ENCODE peak calls at places on chromosomes 4 and X, in ten cellular contexts. K is nephron progenitor cell, Q is AG09309, Y is upper lobe of right lung, S is breast epithelium, P is ovary, A is HL-60, D is GM10248, Z is dorsolateral prefrontal cortex, J is choroid plexus epithelial cell. W is an unnamed sample.

GRCh38 chr4:53313510-53313909 is 52.4 kb downstream of the SCFD2 start:
- DNase-seq in K (no peak), Q (no peak), Y (no peak), S (no peak), P (no peak), A (no peak), D (no peak), Z (no peak), J (peak; percentile 77), W (no peak)

GRCh38 chrX:129318375-129318774 is 204.9 kb downstream of the SMARCA1 start:
- DNase-seq in K (no peak), Q (peak; percentile 3), Y (no peak), S (no peak), P (no peak), A (no peak), D (no peak), Z (no peak), J (peak; percentile 43), W (peak; percentile 1)

GRCh38 chr4:100511906-100512305 is 5.9 kb downstream of the EMCN start:
- DNase-seq in K (no peak), Q (no peak), Y (no peak), S (no peak), P (no peak), A (no peak), D (no peak), Z (no peak), J (no peak), W (no peak)

GRCh38 chr4:66974665-66975064 is 570.6 kb downstream of the CENPC start:
- DNase-seq in K (no peak), Q (no peak), Y (no peak), S (no peak), P (no peak), A (no peak), D (no peak), Z (no peak), J (no peak), W (no peak)

GRCh38 chr4:48546336-48546735 is 56.3 kb downstream of the ZAR1 start:
- DNase-seq in K (peak; percentile 35), Q (peak; percentile 24), Y (no peak), S (no peak), P (peak; percentile 17), A (no peak), D (no peak), Z (no peak), J (peak; percentile 75), W (no peak)

GRCh38 chrX:46754450-46755075 is 4.4 kb downstream of the SLC9A7 start:
- DNase-seq in K (no peak), Q (no peak), Y (no peak), S (no peak), P (no peak), A (no peak), D (no peak), Z (no peak), J (no peak), W (no peak)

GRCh38 chr4:139922625-139923024 is 231.4 kb downstream of the MAML3 start:
- DNase-seq in K (no peak), Q (no peak), Y (no peak), S (no peak), P (no peak), A (no peak), D (no peak), Z (no peak), J (no peak), W (no peak)

GRCh38 chrX:28850955-28851354 is 263.7 kb downstream of the IL1RAPL1 start:
- DNase-seq in K (no peak), Q (no peak), Y (no peak), S (no peak), P (no peak), A (no peak), D (no peak), Z (no peak), J (no peak), W (no peak)

GRCh38 chr4:151933122-151933827 is 172.5 kb upstream of the GATB start:
- DNase-seq in K (no peak), Q (no peak), Y (no peak), S (no peak), P (no peak), A (no peak), D (no peak), Z (no peak), J (no peak), W (no peak)

GRCh38 chr4:8917868-8918783 is 46.5 kb upstream of the HMX1 start:
- DNase-seq in K (peak; percentile 91), Q (no peak), Y (peak; percentile 80), S (peak; percentile 75), P (peak; percentile 45), A (peak; percentile 11), D (peak; percentile 81), Z (peak; percentile 70), J (peak; percentile 53), W (peak; percentile 88)

GRCh38 chr4:119068529-119068962 is 67.1 kb upstream of the MYOZ2 start:
- DNase-seq in K (no peak), Q (peak; percentile 14), Y (no peak), S (no peak), P (no peak), A (no peak), D (no peak), Z (no peak), J (peak; percentile 47), W (no peak)

GRCh38 chr4:168647976-168648375 is 151.1 kb downstream of the PALLD start:
- DNase-seq in K (no peak), Q (no peak), Y (no peak), S (no peak), P (no peak), A (no peak), D (no peak), Z (no peak), J (peak; percentile 69), W (no peak)

GRCh38 chr4:87387237-87387636 is 3.8 kb downstream of the HSD17B11 start:
- DNase-seq in K (no peak), Q (no peak), Y (no peak), S (no peak), P (no peak), A (no peak), D (no peak), Z (no peak), J (no peak), W (no peak)

GRCh38 chrX:78092296-78092695 is 11.8 kb upstream of the PGK1 start:
- DNase-seq in K (peak; percentile 12), Q (no peak), Y (no peak), S (no peak), P (no peak), A (no peak), D (no peak), Z (no peak), J (peak; percentile 72), W (no peak)

GRCh38 chrX:129785160-129785947 is 5.6 kb downstream of the SASH3 start:
- DNase-seq in K (no peak), Q (no peak), Y (no peak), S (no peak), P (no peak), A (no peak), D (no peak), Z (no peak), J (no peak), W (no peak)

GRCh38 chr4:169282429-169283113 is 11.8 kb upstream of the SH3RF1 start:
- DNase-seq in K (no peak), Q (no peak), Y (no peak), S (no peak), P (no peak), A (no peak), D (no peak), Z (no peak), J (no peak), W (no peak)

GRCh38 chr4:168689791-168690190 is 192.9 kb downstream of the PALLD start:
- DNase-seq in K (no peak), Q (no peak), Y (no peak), S (no peak), P (no peak), A (no peak), D (no peak), Z (no peak), J (no peak), W (no peak)

GRCh38 chr4:173765731-173766130 is 235.7 kb upstream of the HAND2 start:
- DNase-seq in K (no peak), Q (no peak), Y (no peak), S (no peak), P (no peak), A (no peak), D (no peak), Z (no peak), J (no peak), W (no peak)

GRCh38 chrX:45351478-45351877 is 150.8 kb upstream of the DIPK2B start:
- DNase-seq in K (no peak), Q (peak; percentile 46), Y (no peak), S (no peak), P (no peak), A (no peak), D (no peak), Z (no peak), J (peak; percentile 68), W (no peak)

GRCh38 chr4:115234405-115235093 is 121.1 kb upstream of the NDST4 start:
- DNase-seq in K (no peak), Q (no peak), Y (no peak), S (no peak), P (no peak), A (peak; percentile 12), D (peak; percentile 12), Z (no peak), J (peak; percentile 20), W (peak; percentile 21)
- TF ChIP-seq CTCF in K (peak; percentile 35), Q (no peak), Y (peak; percentile 39), S (no peak), P (no peak), A (peak; percentile 5), D (peak; percentile 33), Z (no peak), J (no peak), W (no peak)

GRCh38 chrX:68090266-68090665 is 343.0 kb downstream of the OPHN1 start:
- DNase-seq in K (no peak), Q (no peak), Y (no peak), S (no peak), P (no peak), A (no peak), D (no peak), Z (no peak), J (peak; percentile 21), W (no peak)
- TF ChIP-seq CTCF in K (no peak), Q (peak; percentile 16), Y (no peak), S (no peak), P (no peak), A (no peak), D (no peak), Z (no peak), J (peak; percentile 27), W (no peak)

DNA sequence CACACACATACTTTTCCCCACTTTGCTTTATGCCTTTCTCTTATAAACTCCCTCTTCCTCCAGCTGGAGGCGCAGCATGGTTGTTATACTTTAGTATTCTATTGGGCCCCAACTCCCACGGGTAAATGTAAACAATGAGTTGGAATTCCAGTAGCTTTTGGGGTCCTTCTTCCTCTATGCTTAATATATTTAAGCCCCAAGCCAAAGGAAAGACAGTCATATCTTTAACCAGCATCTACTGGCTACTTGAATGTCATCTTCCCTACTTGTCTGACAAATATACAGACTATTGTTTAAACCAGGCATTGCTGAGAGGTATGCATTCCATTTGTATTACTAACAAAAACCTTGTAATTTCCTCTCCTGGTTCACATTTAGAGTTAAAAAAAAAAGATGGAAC is 72.9 kb downstream of the WDR19 start:
- DNase-seq in K (no peak), Q (peak; percentile 2), Y (no peak), S (no peak), P (no peak), A (no peak), D (no peak), Z (no peak), J (peak; percentile 59), W (no peak)
- TF ChIP-seq CTCF in K (no peak), Q (peak; percentile 15), Y (no peak), S (no peak), P (no peak), A (no peak), D (no peak), Z (no peak), J (peak; percentile 42), W (no peak)

GRCh38 chr4:145216532-145216931 is 36.1 kb upstream of the OTUD4 start:
- DNase-seq in K (no peak), Q (peak; percentile 13), Y (no peak), S (no peak), P (no peak), A (no peak), D (no peak), Z (no peak), J (peak; percentile 70), W (no peak)
- TF ChIP-seq CTCF in K (peak; percentile 29), Q (peak; percentile 59), Y (peak; percentile 59), S (no peak), P (peak; percentile 14), A (no peak), D (peak; percentile 40), Z (peak; percentile 61), J (peak; percentile 65), W (peak; percentile 45)

W was measured in GM13976.